ENCODE peak calls at places on chromosomes 16 and 17, in eight cellular contexts. E is brain microvascular endothelial cell; D is NCI-H187 treated with DMSO at 0.1 percent for 48 hours; K is AG08395; T is stimulated activated CD4-positive, alpha-beta T cell treated with anti-CD3 and anti-CD28 coated beads, Interleukin-2, amount 100 ng/mL, for 48 hours; Y is 8988T; A is EH; P is HT-29. J is an unnamed sample.

GRCh38 chr17:38925263-38925995 is at the start of gene LASP1NB:
- DNase-seq in E (peak; percentile 69), D (no peak), K (no peak), T (no peak), Y (no peak), A (peak; percentile 57), P (no peak), J (no peak)

GRCh38 chr16:75494696-75495601 is at the start of gene CHST6:
- DNase-seq in E (peak; percentile 7), D (no peak), K (no peak), T (no peak), Y (peak; percentile 60), A (peak; percentile 28), P (no peak), J (no peak)

GRCh38 chr16:79647586-79647985 is 47.0 kb upstream of the MAF start:
- DNase-seq in E (no peak), D (no peak), K (no peak), T (no peak), Y (no peak), A (no peak), P (no peak), J (no peak)

GRCh38 chr17:44187131-44187899 is 543 bp downstream of the TMUB2 start:
- DNase-seq in E (no peak), D (no peak), K (no peak), T (no peak), Y (no peak), A (peak; percentile 35), P (no peak), J (peak; percentile 16)

GRCh38 chr16:2846511-2847310 is 11.3 kb downstream of the PRSS22 start:
- DNase-seq in E (no peak), D (no peak), K (peak; percentile 59), T (no peak), Y (no peak), A (peak; percentile 30), P (peak; percentile 84), J (peak; percentile 85)

GRCh38 chr17:66240630-66241029 is 11.4 kb upstream of the APOH start:
- DNase-seq in E (no peak), D (no peak), K (peak; percentile 31), T (no peak), Y (no peak), A (peak; percentile 75), P (no peak), J (peak; percentile 73)

GRCh38 chr16:2211923-2212347 is 1.3 kb upstream of the BRICD5 start:
- DNase-seq in E (no peak), D (no peak), K (no peak), T (no peak), Y (no peak), A (no peak), P (no peak), J (no peak)

GRCh38 chr17:73549841-73550430 is 94.3 kb downstream of the SDK2 start:
- DNase-seq in E (no peak), D (no peak), K (no peak), T (no peak), Y (no peak), A (no peak), P (no peak), J (no peak)

GRCh38 chr16:13471036-13471435 is 448.9 kb upstream of the ERCC4 start:
- DNase-seq in E (no peak), D (no peak), K (no peak), T (no peak), Y (no peak), A (no peak), P (no peak), J (no peak)

GRCh38 chr16:80174416-80174815 is 366.4 kb upstream of the DYNLRB2 start:
- DNase-seq in E (peak; percentile 53), D (no peak), K (peak; percentile 88), T (no peak), Y (no peak), A (peak; percentile 94), P (no peak), J (peak; percentile 29)

GRCh38 chr17:48612854-48613691 is 2.0 kb downstream of the HOXB8 start:
- DNase-seq in E (no peak), D (no peak), K (peak; percentile 41), T (no peak), Y (peak; percentile 78), A (no peak), P (peak; percentile 78), J (peak; percentile 60)

GRCh38 chr17:82349287-82349701 is 9.8 kb upstream of the TEX19 start:
- DNase-seq in E (no peak), D (no peak), K (peak; percentile 56), T (no peak), Y (no peak), A (peak; percentile 68), P (no peak), J (no peak)

GRCh38 chr17:37742114-37742761 is 2.6 kb downstream of the HNF1B start:
- DNase-seq in E (no peak), D (no peak), K (peak; percentile 26), T (peak; percentile 1), Y (peak; percentile 54), A (peak; percentile 39), P (no peak), J (no peak)

GRCh38 chr16:67526149-67526732 is 2.4 kb upstream of the RIPOR1 start:
- DNase-seq in E (no peak), D (no peak), K (no peak), T (no peak), Y (no peak), A (no peak), P (no peak), J (no peak)

GRCh38 chr16:71358464-71359031 is at the start of gene CALB2:
- DNase-seq in E (peak; percentile 24), D (no peak), K (peak; percentile 85), T (peak; percentile 76), Y (peak; percentile 93), A (peak; percentile 62), P (peak; percentile 81), J (peak; percentile 45)

GRCh38 chr17:12195418-12195817 is 174.7 kb downstream of the MAP2K4 start:
- DNase-seq in E (no peak), D (no peak), K (no peak), T (no peak), Y (no peak), A (no peak), P (no peak), J (no peak)

GRCh38 chr17:30429155-30429554 is 48.1 kb upstream of the GOSR1 start:
- DNase-seq in E (no peak), D (no peak), K (peak; percentile 79), T (no peak), Y (no peak), A (peak; percentile 84), P (no peak), J (peak; percentile 82)

GRCh38 chr17:34318474-34318873 is 761 bp upstream of the CCL8 start:
- DNase-seq in E (no peak), D (no peak), K (no peak), T (no peak), Y (no peak), A (no peak), P (peak; percentile 33), J (no peak)

GRCh38 chr17:44922746-44923470 is 7.6 kb upstream of the GFAP start:
- DNase-seq in E (no peak), D (no peak), K (no peak), T (no peak), Y (no peak), A (no peak), P (no peak), J (no peak)

GRCh38 chr17:45428050-45428953 is 4.4 kb downstream of the ARHGAP27 start:
- DNase-seq in E (peak; percentile 40), D (no peak), K (peak; percentile 80), T (peak; percentile 88), Y (peak; percentile 97), A (peak; percentile 64), P (peak; percentile 81), J (peak; percentile 55)

GRCh38 chr17:68239967-68240366 is 7.9 kb upstream of the AMZ2 start:
- DNase-seq in E (no peak), D (no peak), K (no peak), T (no peak), Y (no peak), A (no peak), P (no peak), J (no peak)

GRCh38 chr17:67615011-67615561 is 102.7 kb upstream of the NOL11 start:
- DNase-seq in E (no peak), D (no peak), K (no peak), T (no peak), Y (no peak), A (no peak), P (no peak), J (no peak)

GRCh38 chr17:36945959-36946725 is 2.6 kb upstream of the AATF start:
- DNase-seq in E (no peak), D (no peak), K (no peak), T (no peak), Y (no peak), A (no peak), P (no peak), J (no peak)

GRCh38 chr16:23679274-23679985 is 741 bp downstream of the PLK1 start:
- DNase-seq in E (peak; percentile 37), D (no peak), K (peak; percentile 23), T (no peak), Y (no peak), A (peak; percentile 50), P (peak; percentile 68), J (peak; percentile 33)

GRCh38 chr17:1002412-1002753 is 5.5 kb downstream of the TIMM22 start:
- DNase-seq in E (peak; percentile 39), D (no peak), K (no peak), T (no peak), Y (no peak), A (peak; percentile 82), P (no peak), J (no peak)

GRCh38 chr17:74295625-74296547 is 21.9 kb downstream of the DNAI2 start:
- DNase-seq in E (no peak), D (no peak), K (no peak), T (no peak), Y (no peak), A (no peak), P (no peak), J (no peak)

J was measured in HCEC 1CT.